ENCODE peak calls at places on chromosomes 3 and 15, in six cellular contexts. X is right lobe of liver, B is tibial nerve, D is fibroblast of mammary gland, T is Peyer's patch, W is suprapubic skin. Z is an unnamed sample.

GRCh38 chr15:28103831-28104230 is 4.7 kb upstream of the OCA2 start:
- DNase-seq in T (no peak), B (no peak), X (no peak), W (peak), D (no peak), Z (no peak)

GRCh38 chr15:33048255-33048654 is 146.3 kb downstream of the FMN1 start:
- DNase-seq in B (no peak), T (no peak), D (peak), W (no peak), X (no peak), Z (peak)

GRCh38 chr3:176359211-176359610 is 838.1 kb downstream of the TBL1XR1 start:
- DNase-seq in X (no peak), T (no peak), W (no peak), D (no peak), B (no peak), Z (no peak)

GRCh38 chr3:195764961-195765706 is 44.4 kb downstream of the MUC20 start:
- DNase-seq in D (no peak), W (no peak), X (peak), B (no peak), T (no peak), Z (no peak)

GRCh38 chr3:39275963-39276593 is 3.8 kb downstream of the CX3CR1 start:
- DNase-seq in B (no peak), X (no peak), W (no peak), D (no peak), T (no peak), Z (no peak)

GRCh38 chr3:120203016-120203415 is 82.0 kb downstream of the GPR156 start:
- DNase-seq in B (peak), D (peak), X (no peak), T (no peak), W (no peak), Z (peak)

GRCh38 chr3:46368569-46368968 is 2.2 kb upstream of the CCR5 start:
- DNase-seq in X (peak), B (peak), T (peak), W (peak), D (peak), Z (peak)

GRCh38 chr3:146746190-146746589 is 141.0 kb upstream of the PLSCR5 start:
- DNase-seq in T (no peak), X (no peak), B (no peak), D (peak), W (no peak), Z (peak)

GRCh38 chr3:126888186-126888760 is 94.6 kb upstream of the PLXNA1 start:
- DNase-seq in T (no peak), D (no peak), X (no peak), W (peak), B (no peak), Z (no peak)

GRCh38 chr3:108879915-108880314 is 57.3 kb downstream of the TRAT1 start:
- DNase-seq in D (no peak), X (no peak), B (no peak), W (no peak), T (no peak), Z (no peak)
- TF ChIP-seq CTCF in D (no peak), X (no peak), B (no peak), W (no peak), T (no peak), Z (no peak)

GRCh38 chr15:67370206-67370954 is 115.8 kb downstream of the IQCH start:
- DNase-seq in X (no peak), T (no peak), W (no peak), D (no peak), B (no peak), Z (no peak)

GRCh38 chr15:67369359-67369758 is 114.8 kb downstream of the IQCH start:
- DNase-seq in D (no peak), W (no peak), X (no peak), T (no peak), B (no peak), Z (no peak)

GRCh38 chr15:67373971-67374370 is 119.4 kb downstream of the IQCH start:
- DNase-seq in X (no peak), D (no peak), T (no peak), W (no peak), B (no peak), Z (no peak)

GRCh38 chr15:67373266-67373665 is 118.7 kb downstream of the IQCH start:
- DNase-seq in T (no peak), W (no peak), X (no peak), B (no peak), D (no peak), Z (no peak)

GRCh38 chr15:67372563-67372962 is 118.0 kb downstream of the IQCH start:
- DNase-seq in W (no peak), X (no peak), D (no peak), T (no peak), B (no peak), Z (peak)
- H3K4me3 ChIP-seq in W (no peak), X (no peak), D (no peak), T (no peak), B (no peak), Z (no peak)

GRCh38 chr3:139434764-139435291 is 41.5 kb downstream of the RBP2 start:
- DNase-seq in D (peak), X (no peak), W (no peak), T (no peak), B (peak), Z (peak)
- TF ChIP-seq CTCF in D (no peak), X (no peak), W (no peak), T (no peak), B (no peak), Z (no peak)

DNA sequence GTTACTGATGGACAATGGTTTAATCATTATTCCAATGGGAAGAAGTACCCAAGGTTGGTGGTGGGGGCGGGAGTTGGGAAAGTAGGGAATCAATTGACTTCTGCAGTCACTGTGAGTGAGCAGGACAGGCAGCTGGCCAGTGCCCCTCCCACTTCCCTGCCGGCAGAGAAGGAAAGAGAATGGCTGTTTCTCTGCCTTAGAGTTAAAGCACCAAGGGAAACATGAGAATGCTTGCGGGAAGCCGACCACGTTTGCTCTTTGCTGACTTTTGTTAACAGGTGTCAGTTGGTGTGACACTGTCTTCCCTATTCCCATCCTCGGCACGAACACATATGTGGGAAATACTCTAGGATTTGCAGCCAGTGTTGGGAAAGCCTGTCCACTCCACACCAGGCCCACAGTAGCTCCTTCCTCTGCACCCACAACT is 33.5 kb upstream of the MFSD1 start:
- DNase-seq in X (no peak), B (peak), W (peak), D (peak), T (no peak), Z (peak)
- H3K4me3 ChIP-seq in X (no peak), B (no peak), W (peak), D (no peak), T (no peak), Z (peak)

DNA sequence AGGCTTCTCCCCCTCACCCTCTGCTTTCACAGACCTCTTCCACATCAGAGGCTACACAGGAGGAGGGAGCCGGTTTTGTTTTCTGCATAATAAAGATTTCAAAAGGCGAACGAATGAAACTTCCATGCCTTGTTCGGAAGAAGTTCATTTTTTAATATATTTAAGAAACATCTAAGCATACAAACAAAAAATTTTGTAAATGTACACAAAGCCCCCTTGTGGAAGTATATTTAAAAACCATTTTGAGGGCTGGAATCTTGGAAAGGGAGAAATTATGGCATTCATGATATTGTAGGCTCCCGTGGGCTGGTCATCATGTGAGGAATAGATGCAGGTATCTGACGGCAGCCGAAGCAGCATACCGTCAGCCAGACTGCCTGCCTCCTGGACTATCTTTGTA is 90.4 kb downstream of the MECOM start:
- DNase-seq in B (no peak), D (no peak), T (no peak), W (no peak), X (no peak), Z (peak)
- TF ChIP-seq CTCF in B (no peak), D (no peak), T (no peak), W (no peak), X (no peak), Z (peak)

GRCh38 chr3:141686477-141687280 is 51.4 kb upstream of the RNF7 start:
- DNase-seq in T (no peak), X (peak), W (peak), D (peak), B (peak), Z (peak)
- H3K4me3 ChIP-seq in T (peak), X (peak), W (peak), D (peak), B (peak), Z (peak)

GRCh38 chr3:186219211-186219638 is 110.3 kb upstream of the ETV5 start:
- DNase-seq in D (no peak), W (no peak), X (no peak), B (no peak), T (no peak), Z (no peak)

GRCh38 chr3:186220365-186220764 is 111.5 kb upstream of the ETV5 start:
- DNase-seq in B (no peak), W (no peak), T (no peak), D (peak), X (no peak), Z (no peak)

GRCh38 chr3:186221733-186222378 is 113.0 kb upstream of the ETV5 start:
- DNase-seq in D (no peak), W (no peak), T (no peak), X (no peak), B (no peak), Z (no peak)

GRCh38 chr3:186218423-186218822 is 109.5 kb upstream of the ETV5 start:
- DNase-seq in B (no peak), X (no peak), T (no peak), W (no peak), D (no peak), Z (no peak)

DNA sequence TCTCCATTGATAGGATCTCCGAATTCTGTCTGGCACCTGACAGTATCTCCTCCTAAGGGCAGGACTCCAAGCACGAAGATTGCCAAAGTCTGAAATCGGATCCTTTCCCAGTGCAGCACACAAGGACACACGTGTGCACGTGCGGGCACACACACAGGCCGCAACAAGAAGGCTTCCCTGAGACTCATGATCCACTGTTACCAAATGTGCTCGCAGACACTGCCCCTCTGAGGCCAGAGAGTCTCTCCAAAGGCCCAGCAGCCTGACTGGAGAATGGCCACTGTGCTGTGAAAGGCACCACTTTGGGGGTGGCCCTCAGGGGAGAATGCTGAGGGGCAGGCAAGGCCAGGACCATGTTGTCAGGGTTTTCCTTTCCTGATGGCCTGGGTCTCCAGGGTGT is 112.0 kb upstream of the ETV5 start:
- DNase-seq in X (no peak), D (peak), T (no peak), B (peak), W (no peak), Z (no peak)
- TF ChIP-seq CTCF in X (no peak), D (peak), T (no peak), B (peak), W (no peak), Z (no peak)

GRCh38 chr3:42685363-42685881 is at the start of gene KLHL40:
- DNase-seq in W (peak), T (no peak), X (no peak), D (no peak), B (no peak), Z (no peak)
- H3K4me3 ChIP-seq in W (peak), T (peak), X (no peak), D (no peak), B (peak), Z (peak)